ENCODE peak calls at places on chromosome 22, in five cellular contexts. K is omental fat pad, W is HFF-Myc, F is cardiac muscle cell, N is HL-60. R is an unnamed sample.

GRCh38 chr22:44975444-44976262 is 34.2 kb downstream of the PHF21B start:
- DNase-seq in K (peak), N (peak), F (peak), W (peak), R (peak)

GRCh38 chr22:24803064-24803542 is 2.9 kb upstream of the SGSM1 start:
- DNase-seq in K (peak), F (peak), N (peak), W (peak), R (peak)

GRCh38 chr22:24191381-24191841 is 10.1 kb downstream of the SUSD2 start:
- DNase-seq in K (no peak), W (no peak), F (no peak), N (no peak), R (no peak)

GRCh38 chr22:17930455-17931313 is 93.7 kb downstream of the MICAL3 start:
- DNase-seq in N (no peak), F (no peak), W (no peak), K (no peak), R (no peak)

GRCh38 chr22:31944700-31945477 is 554 bp downstream of the YWHAH start:
- DNase-seq in K (no peak), N (no peak), F (peak), W (no peak), R (peak)

GRCh38 chr22:24400726-24401596 is 26.4 kb upstream of the ADORA2A start:
- DNase-seq in N (no peak), F (no peak), K (no peak), W (no peak), R (no peak)

GRCh38 chr22:22856364-22856763 is 31.3 kb upstream of the IGLL5 start:
- DNase-seq in W (no peak), K (no peak), N (no peak), F (no peak), R (no peak)

GRCh38 chr22:43829904-43830851 is 18.1 kb upstream of the EFCAB6 start:
- DNase-seq in F (peak), K (no peak), N (no peak), W (no peak), R (no peak)

GRCh38 chr22:21642584-21643448 is 714 bp downstream of the SDF2L1 start:
- DNase-seq in F (peak), K (no peak), W (no peak), N (peak), R (peak)

GRCh38 chr22:42716221-42716620 is 4.4 kb downstream of the A4GALT start:
- DNase-seq in N (no peak), W (no peak), F (no peak), K (no peak), R (no peak)

GRCh38 chr22:17570851-17571631 is 7.7 kb downstream of the SLC25A18 start:
- DNase-seq in K (peak), W (no peak), N (no peak), F (peak), R (no peak)

GRCh38 chr22:45638834-45639746 is 32.5 kb upstream of the ATXN10 start:
- DNase-seq in K (peak), W (no peak), N (peak), F (peak), R (no peak)

GRCh38 chr22:37546436-37547248 is 13.6 kb upstream of the CDC42EP1 start:
- DNase-seq in N (no peak), F (peak), W (no peak), K (no peak), R (no peak)

GRCh38 chr22:21593406-21594232 is 26.1 kb downstream of the UBE2L3 start:
- DNase-seq in N (no peak), W (no peak), K (no peak), F (no peak), R (peak)

GRCh38 chr22:20239063-20239950 is 28.8 kb downstream of the RTN4R start:
- DNase-seq in W (no peak), F (peak), K (no peak), N (no peak), R (peak)

GRCh38 chr22:24554316-24555159 is at the start of gene GUCD1:
- DNase-seq in K (no peak), F (peak), W (no peak), N (peak), R (peak)

DNA sequence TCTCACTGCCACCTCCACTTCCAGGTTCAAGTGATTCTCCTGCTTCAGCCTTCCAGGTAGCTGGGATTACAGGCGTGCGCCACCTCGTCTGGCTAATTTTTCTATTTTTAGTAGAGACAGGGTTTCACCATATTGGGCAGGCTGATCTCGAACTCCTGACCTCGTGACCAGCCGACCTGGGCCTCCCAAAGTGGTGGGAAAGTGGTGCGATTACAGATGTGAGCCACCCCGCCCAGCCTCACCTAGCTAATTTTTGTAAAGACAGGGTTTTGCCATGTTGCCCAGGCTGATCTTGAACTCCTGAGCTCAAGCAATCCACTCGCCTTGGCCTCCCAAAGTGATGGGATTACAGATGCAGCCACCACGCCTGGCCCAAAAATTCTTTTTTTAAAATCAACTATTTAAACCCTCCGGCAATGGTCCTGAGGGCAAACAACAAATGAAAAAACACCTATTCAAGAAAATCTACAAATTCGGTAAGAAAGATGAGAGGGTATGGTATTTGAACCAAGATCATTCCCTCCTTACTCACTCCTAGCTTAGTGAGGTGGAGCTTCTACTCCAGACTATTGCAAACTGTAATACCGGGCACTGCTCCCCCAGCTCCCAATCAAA is 1.9 kb downstream of the NF2 start:
- DNase-seq in K (no peak), F (no peak), N (no peak), W (no peak), R (no peak)
- TF ChIP-seq CTCF in K (no peak), F (no peak), N (no peak), W (no peak), R (no peak)

GRCh38 chr22:29470159-29470855 is 9.7 kb upstream of the NEFH start:
- DNase-seq in F (peak), W (no peak), K (peak), N (no peak), R (peak)
- TF ChIP-seq CTCF in F (peak), W (peak), K (no peak), N (peak), R (peak)

DNA sequence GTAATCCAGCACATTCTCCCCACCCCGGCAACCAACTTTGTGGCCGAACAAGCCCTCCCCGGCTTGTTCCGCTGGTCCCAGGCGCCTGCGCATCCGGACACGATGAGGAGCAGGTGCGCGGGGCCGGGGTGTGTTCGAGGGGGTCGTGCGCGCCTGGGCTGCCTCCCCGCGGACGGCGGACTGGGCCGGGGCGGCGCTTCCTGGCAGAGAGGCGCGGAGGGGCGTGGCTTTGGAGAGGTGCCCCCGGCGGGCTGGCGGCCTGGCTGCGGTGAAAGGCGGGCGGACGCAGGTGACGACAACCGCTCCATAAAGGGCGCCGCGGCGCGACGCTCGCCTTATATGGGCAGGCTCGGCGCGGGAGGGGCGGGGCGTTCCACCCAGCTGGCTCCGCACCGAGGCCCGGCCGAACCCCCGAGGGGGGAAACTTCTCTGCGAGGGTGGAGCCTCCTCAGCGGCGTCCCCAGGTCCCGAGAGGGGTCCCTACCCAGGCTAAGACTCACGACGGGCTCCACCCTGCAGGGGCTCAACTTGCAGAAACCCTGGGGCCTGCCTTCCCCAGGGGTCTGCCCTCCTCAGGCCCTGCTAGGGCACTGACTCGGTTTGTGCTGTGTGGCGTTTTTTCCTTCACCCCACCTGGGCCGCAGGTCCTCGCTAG is 26.4 kb downstream of the TXN2 start:
- DNase-seq in K (peak), N (peak), W (no peak), F (peak), R (peak)
- TF ChIP-seq CTCF in K (no peak), N (no peak), W (no peak), F (peak), R (no peak)

GRCh38 chr22:49991167-49991566 is 21.4 kb downstream of the IL17REL start:
- DNase-seq in W (no peak), N (no peak), K (no peak), F (no peak), R (no peak)

GRCh38 chr22:49993649-49994360 is 18.8 kb downstream of the IL17REL start:
- DNase-seq in N (no peak), F (no peak), K (peak), W (no peak), R (no peak)

GRCh38 chr22:49994361-49995058 is 18.1 kb downstream of the IL17REL start:
- DNase-seq in F (no peak), N (no peak), W (no peak), K (peak), R (no peak)

GRCh38 chr22:49991907-49992533 is 20.5 kb downstream of the IL17REL start:
- DNase-seq in K (peak), F (no peak), N (no peak), W (no peak), R (no peak)

DNA sequence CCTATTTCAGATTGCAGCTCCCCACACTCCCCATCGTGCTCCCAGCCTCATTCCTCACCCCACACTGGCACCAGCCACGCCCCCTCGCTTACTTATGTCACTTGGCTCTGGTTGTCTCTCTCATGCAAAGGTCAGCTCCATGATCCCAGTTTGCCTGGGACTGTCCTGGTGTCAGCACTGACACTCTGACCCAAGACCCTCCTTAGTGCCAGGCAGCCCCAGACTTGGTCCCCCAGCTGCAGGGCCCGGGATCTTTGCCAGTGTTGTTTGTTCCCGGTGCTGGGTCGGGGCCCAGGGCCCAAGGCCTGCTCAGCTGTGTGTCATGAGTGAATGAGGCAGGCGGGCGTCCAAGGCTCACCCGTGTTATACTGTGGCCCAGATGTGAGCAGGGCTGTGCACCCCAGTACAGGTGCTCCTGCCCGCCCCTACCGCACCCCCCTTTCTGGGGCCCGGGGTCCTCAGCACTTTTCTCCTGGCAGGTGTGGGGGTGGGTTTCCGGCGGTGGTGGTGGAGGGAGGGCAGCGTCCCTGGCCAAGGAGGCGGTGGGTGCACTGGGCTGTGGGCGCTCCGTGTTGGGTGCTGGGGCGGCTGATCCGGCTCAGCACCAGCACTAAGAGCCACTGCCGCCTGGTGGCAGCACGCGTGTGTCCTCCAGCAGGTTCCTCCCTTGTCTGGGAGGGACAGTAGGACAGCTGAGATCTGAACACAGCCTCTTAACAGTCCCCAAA is 19.5 kb downstream of the IL17REL start:
- DNase-seq in K (peak), F (peak), W (no peak), N (peak), R (peak)
- TF ChIP-seq CTCF in K (no peak), F (peak), W (peak), N (peak), R (peak)

DNA sequence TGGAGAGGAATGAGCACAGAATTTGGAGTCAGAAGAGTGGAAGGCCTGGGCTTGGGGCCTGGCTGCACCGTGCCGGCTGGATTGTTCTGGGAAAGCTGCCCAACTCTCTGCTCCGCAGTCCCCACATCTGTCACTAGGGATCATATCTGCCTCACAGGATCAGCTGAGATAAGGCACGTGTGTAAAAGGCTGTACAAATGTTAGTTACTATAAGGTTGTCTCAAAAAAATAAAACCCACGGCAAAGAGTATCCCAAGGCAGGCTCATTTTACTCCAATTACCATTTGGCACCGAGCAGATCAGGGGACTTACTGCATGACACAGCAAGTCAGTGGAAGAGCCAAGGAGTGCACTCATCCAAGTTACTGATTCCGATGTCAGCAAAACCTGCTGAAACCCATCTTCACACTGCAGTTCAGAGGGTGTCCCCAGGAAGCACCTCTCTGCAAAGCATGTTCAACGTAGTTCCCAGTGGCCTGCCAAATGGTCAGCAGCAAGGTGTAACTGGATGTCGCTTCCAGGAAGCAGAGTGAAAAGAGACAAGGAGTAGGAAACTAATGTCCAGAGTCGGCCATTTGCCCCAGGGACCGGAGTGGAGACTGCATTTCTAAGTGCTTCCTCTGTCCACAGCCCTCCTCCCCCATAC is 18.1 kb upstream of the MRTFA start:
- DNase-seq in W (peak), N (no peak), F (peak), K (no peak), R (no peak)
- TF ChIP-seq CTCF in W (peak), N (no peak), F (no peak), K (no peak), R (no peak)

GRCh38 chr22:38886333-38886732 is 14.3 kb upstream of the CBX6 start:
- DNase-seq in N (no peak), K (no peak), W (no peak), F (no peak), R (no peak)
- TF ChIP-seq CTCF in N (no peak), K (no peak), W (no peak), F (no peak), R (no peak)